ENCODE peak calls at places on chromosomes 6 and 20, in six cellular contexts. K, Q, H, Y, W and S are unnamed samples.

GRCh38 chr20:47603260-47603659 is 101.6 kb downstream of the NCOA3 start:
- DNase-seq in Y (no peak), K (no peak), Q (no peak), W (no peak), H (no peak), S (no peak)

GRCh38 chr6:118589186-118589585 is 41.1 kb downstream of the PLN start:
- DNase-seq in W (no peak), H (no peak), Q (no peak), K (no peak), Y (no peak), S (no peak)

GRCh38 chr20:57282691-57283361 is 16.4 kb upstream of the BMP7 start:
- DNase-seq in Q (no peak), W (no peak), H (no peak), K (no peak), Y (no peak), S (no peak)

GRCh38 chr6:157586476-157587126 is 205.6 kb downstream of the ZDHHC14 start:
- DNase-seq in W (no peak), Y (no peak), H (no peak), Q (no peak), K (no peak), S (no peak)

GRCh38 chr20:671252-672030 is 4.2 kb downstream of the SCRT2 start:
- DNase-seq in Y (no peak), K (no peak), H (no peak), W (no peak), Q (no peak), S (no peak)

GRCh38 chr20:40787922-40788321 is 98.9 kb upstream of the MAFB start:
- DNase-seq in H (no peak), K (no peak), Y (no peak), Q (no peak), W (no peak), S (no peak)

GRCh38 chr6:3714768-3715167 is 36.7 kb downstream of the PXDC1 start:
- DNase-seq in Q (no peak), H (no peak), W (no peak), Y (no peak), K (no peak), S (no peak)

GRCh38 chr6:74505391-74505790 is 700.5 kb downstream of the COL12A1 start:
- DNase-seq in W (no peak), H (no peak), Y (no peak), Q (no peak), K (no peak), S (no peak)

GRCh38 chr20:16123623-16124022 is 449.6 kb downstream of the KIF16B start:
- DNase-seq in K (no peak), Q (no peak), Y (no peak), H (no peak), W (no peak), S (peak; percentile 50)

GRCh38 chr6:115643762-115644161 is 416.9 kb downstream of the FRK start:
- DNase-seq in Y (peak; percentile 1), Q (no peak), K (no peak), W (no peak), H (no peak), S (peak; percentile 1)

GRCh38 chr20:48928832-48929725 is 7.6 kb downstream of the ARFGEF2 start:
- DNase-seq in H (no peak), W (no peak), Q (no peak), Y (no peak), K (no peak), S (no peak)

GRCh38 chr20:62276448-62276847 is 26.3 kb upstream of the ADRM1 start:
- DNase-seq in W (no peak), Y (no peak), K (no peak), H (no peak), Q (no peak), S (no peak)

GRCh38 chr6:133553652-133554051 is 312.5 kb downstream of the EYA4 start:
- DNase-seq in H (peak; percentile 42), Q (no peak), W (peak; percentile 65), K (no peak), Y (no peak), S (peak; percentile 26)

GRCh38 chr6:71509142-71509541 is 220.5 kb downstream of the OGFRL1 start:
- DNase-seq in K (no peak), Q (no peak), W (no peak), Y (no peak), H (no peak), S (no peak)